ENCODE peak calls at places on chromosomes 11 and 22, in five cellular contexts. Q is MG63, U is Caco-2, I is fibroblast of the aortic adventitia, W is colonic mucosa. H is an unnamed sample.

GRCh38 chr22:50676211-50676636 is 3.6 kb downstream of the SHANK3 start:
- DNase-seq in Q (no peak), U (no peak), I (no peak), W (no peak), H (no peak)

GRCh38 chr11:102734650-102735049 is 9.9 kb upstream of the MMP8 start:
- DNase-seq in Q (no peak), U (peak), I (no peak), W (no peak), H (no peak)

GRCh38 chr11:69881467-69882269 is 62.5 kb upstream of the FGF3 start:
- DNase-seq in Q (no peak), U (peak), I (no peak), W (no peak), H (no peak)

GRCh38 chr11:6151117-6151516 is 19.0 kb downstream of the OR52B2 start:
- DNase-seq in Q (no peak), U (no peak), I (no peak), W (no peak), H (no peak)

GRCh38 chr11:68351450-68352275 is 39.3 kb downstream of the LRP5 start:
- DNase-seq in Q (peak), U (no peak), I (no peak), W (no peak), H (no peak)

GRCh38 chr11:76704171-76704948 is 33.8 kb upstream of the LRRC32 start:
- DNase-seq in Q (no peak), U (no peak), I (no peak), W (no peak), H (no peak)

GRCh38 chr11:35683728-35684339 is 21.3 kb downstream of the TRIM44 start:
- DNase-seq in Q (no peak), U (no peak), I (peak), W (no peak), H (no peak)

GRCh38 chr11:133787379-133788103 is 57.8 kb downstream of the SPATA19 start:
- DNase-seq in Q (no peak), U (no peak), I (no peak), W (no peak), H (no peak)

GRCh38 chr11:10564692-10565318 is 3.7 kb downstream of the LYVE1 start:
- DNase-seq in Q (no peak), U (peak), I (peak), W (no peak), H (no peak)

GRCh38 chr22:24502540-24502939 is 7.4 kb downstream of the UPB1 start:
- DNase-seq in Q (no peak), U (no peak), I (no peak), W (no peak), H (no peak)

GRCh38 chr11:109739374-109739773 is 317.4 kb downstream of the C11orf87 start:
- DNase-seq in Q (no peak), U (no peak), I (peak), W (no peak), H (no peak)

GRCh38 chr11:35927730-35928129 is 16.1 kb upstream of the LDLRAD3 start:
- DNase-seq in Q (peak), U (peak), I (peak), W (peak), H (no peak)

GRCh38 chr11:76246271-76246933 is 40.1 kb upstream of the WNT11 start:
- DNase-seq in Q (no peak), U (no peak), I (no peak), W (no peak), H (no peak)

GRCh38 chr11:35523351-35523768 is 2.1 kb downstream of the PAMR1 start:
- DNase-seq in Q (peak), U (no peak), I (peak), W (no peak), H (no peak)

GRCh38 chr11:113554531-113554930 is 79.3 kb upstream of the DRD2 start:
- DNase-seq in Q (no peak), U (no peak), I (no peak), W (no peak), H (no peak)

GRCh38 chr22:30611197-30611596 is 4.2 kb downstream of the TCN2 start:
- DNase-seq in Q (no peak), U (no peak), I (no peak), W (no peak), H (no peak)

GRCh38 chr22:32589007-32589406 is 114.4 kb downstream of the FBXO7 start:
- DNase-seq in Q (no peak), U (no peak), I (peak), W (no peak), H (no peak)

GRCh38 chr11:9118277-9118676 is 26.9 kb upstream of the SCUBE2 start:
- DNase-seq in Q (no peak), U (no peak), I (no peak), W (no peak), H (no peak)

GRCh38 chr11:78655561-78655960 is 80.9 kb upstream of the NARS2 start:
- DNase-seq in Q (no peak), U (no peak), I (no peak), W (no peak), H (no peak)

DNA sequence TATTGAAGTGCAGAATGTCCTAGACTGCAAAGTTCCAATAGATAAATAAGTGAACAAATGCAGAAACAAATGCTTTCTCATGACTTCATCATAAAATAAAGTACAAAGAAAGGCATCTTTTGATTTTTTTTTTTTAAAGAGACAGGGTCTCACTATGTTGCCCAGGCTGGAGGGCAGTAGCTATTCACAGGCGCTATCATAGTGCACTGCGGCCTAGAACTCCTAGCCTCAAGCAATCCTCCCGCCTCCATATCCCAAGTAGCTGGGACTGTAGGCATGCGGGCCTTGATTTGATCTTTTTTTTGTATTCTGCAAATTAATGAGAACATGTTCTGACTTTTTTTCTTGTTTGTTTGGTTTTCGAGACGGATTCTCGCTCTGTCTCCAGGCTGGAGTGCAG is 2.4 kb downstream of the ARCN1 start:
- DNase-seq in Q (no peak), U (no peak), I (no peak), W (no peak), H (no peak)
- H3K4me3 ChIP-seq in Q (peak), U (no peak), I (peak), W (no peak), H (no peak)

DNA sequence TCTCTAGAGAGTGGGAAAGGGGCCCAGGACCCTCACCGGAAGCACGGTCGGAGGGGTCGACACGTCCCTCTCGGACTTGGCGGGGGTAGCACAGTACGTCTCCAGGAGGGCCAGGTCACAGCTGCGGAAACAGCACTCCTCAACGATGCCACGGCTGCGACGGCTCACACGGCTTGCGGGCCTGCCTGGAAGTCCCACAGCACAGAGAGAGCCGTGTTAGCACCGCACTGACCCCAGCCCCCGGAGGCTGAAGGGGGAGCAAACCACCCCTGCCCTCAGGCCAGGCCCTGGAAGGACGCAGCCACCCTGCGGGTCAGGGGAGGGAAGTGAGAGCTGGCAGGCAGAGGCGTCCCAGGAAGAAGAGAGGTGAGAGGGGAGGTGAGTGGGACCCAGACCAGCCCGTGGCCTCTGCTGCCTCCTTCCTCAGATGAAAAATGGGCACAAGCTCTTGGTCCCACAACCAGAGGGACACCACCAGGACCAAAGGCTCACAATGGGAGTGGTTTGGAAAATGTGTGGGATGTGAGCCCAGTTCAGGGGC is 5.6 kb downstream of the IGF2 start:
- DNase-seq in Q (no peak), U (peak), I (no peak), W (no peak), H (no peak)
- H3K4me3 ChIP-seq in Q (no peak), U (no peak), I (no peak), W (no peak), H (no peak)

GRCh38 chr11:46302866-46303265 is 25.4 kb downstream of the CREB3L1 start:
- DNase-seq in Q (no peak), U (no peak), I (no peak), W (no peak), H (no peak)

GRCh38 chr11:46296520-46297448 is 19.3 kb downstream of the CREB3L1 start:
- DNase-seq in Q (peak), U (peak), I (peak), W (no peak), H (peak)

GRCh38 chr11:46298699-46299424 is 21.4 kb downstream of the CREB3L1 start:
- DNase-seq in Q (no peak), U (no peak), I (peak), W (no peak), H (peak)

GRCh38 chr11:46300270-46300669 is 22.8 kb downstream of the CREB3L1 start:
- DNase-seq in Q (no peak), U (no peak), I (no peak), W (no peak), H (no peak)

DNA sequence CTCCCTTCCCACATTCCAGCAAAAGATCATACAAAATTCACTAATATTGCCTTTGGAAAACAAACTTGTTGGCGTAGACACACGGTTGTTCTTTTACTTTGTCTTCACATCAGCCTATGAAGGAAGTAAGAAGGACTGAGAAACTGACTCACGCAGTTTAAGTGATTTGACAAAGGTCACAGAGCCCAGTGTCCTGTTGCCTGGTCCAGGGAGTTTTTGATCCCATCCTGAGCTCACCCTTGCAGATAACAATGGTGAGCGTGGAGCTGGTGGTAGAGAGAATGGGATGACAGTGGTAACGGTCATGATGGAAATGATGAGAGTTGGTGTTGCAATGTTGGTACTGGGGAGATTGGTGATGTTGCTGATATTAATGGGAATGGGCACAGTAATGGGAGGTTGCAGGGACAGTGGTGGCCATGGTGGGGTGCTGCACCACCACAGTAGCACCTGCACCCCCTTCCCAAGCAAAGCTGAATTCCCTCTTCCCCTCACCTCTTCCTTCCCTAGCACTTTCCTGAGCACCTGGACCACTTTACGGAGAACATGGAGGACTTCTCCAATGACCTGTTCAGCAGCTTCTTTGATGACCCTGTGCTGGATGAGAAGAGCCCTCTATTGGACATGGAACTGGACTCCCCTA is 22.1 kb downstream of the CREB3L1 start:
- DNase-seq in Q (no peak), U (no peak), I (no peak), W (no peak), H (no peak)
- H3K4me3 ChIP-seq in Q (no peak), U (no peak), I (peak), W (no peak), H (no peak)

GRCh38 chr11:118715837-118716260 is 36.4 kb upstream of the TREH start:
- DNase-seq in Q (no peak), U (peak), I (peak), W (no peak), H (no peak)
- H3K4me3 ChIP-seq in Q (no peak), U (no peak), I (no peak), W (no peak), H (no peak)

GRCh38 chr22:36587289-36588154 is 58.6 kb upstream of the EIF3D start:
- DNase-seq in Q (peak), U (no peak), I (peak), W (no peak), H (no peak)
- H3K4me3 ChIP-seq in Q (peak), U (no peak), I (peak), W (no peak), H (no peak)

DNA sequence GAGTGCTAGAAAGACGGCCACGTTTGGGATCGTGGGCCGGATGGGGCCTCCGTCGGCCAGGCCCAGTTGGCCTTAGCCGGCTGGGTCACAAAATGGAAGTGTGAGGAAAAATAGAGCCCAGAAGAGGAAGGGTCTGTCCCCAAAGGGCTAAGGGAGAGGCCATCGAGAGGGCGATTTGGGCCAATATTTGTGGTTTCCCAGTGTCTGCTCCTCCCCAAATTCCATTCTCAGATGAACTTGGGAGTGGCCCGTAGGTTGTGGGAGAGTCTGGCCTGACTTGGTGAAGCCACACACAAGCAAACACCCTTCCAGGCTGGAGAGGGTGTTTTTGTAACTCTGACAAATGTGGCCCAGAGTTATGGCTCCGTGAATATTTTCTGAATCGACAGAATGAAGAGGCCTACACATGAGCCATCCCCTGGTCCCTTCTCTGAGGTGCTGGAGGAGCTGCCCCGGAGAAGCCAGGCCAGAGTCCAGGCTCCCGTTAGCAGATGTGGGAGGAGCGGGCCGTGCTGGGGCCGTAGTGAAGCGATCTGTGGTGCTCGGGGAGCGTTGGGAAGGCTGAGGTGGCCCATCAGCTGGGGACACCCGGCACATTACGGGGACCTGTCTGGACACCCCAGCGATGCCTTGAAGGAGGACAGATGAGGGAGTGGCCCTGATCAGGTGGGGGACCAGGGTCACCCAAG is 73.5 kb upstream of the PPARA start:
- DNase-seq in Q (peak), U (no peak), I (peak), W (no peak), H (peak)
- H3K4me3 ChIP-seq in Q (peak), U (no peak), I (peak), W (peak), H (peak)